ENCODE peak calls at places on chromosomes 4 and X, in seven cellular contexts. N is effector memory CD8-positive, alpha-beta T cell; X is posterior cingulate gyrus; O is retina; H is fibroblast of pulmonary artery; B is fibroblast of lung; K is RCC 7860. G is an unnamed sample.
A peak's percentile ranks its signal among the peaks of the same experiment; 100 is the strongest.

GRCh38 chrX:120269379-120270035 is 18.9 kb downstream of the ZBTB33 start:
- DNase-seq in N (no peak), X (no peak), O (no peak), H (peak; percentile 13), B (peak; percentile 11), K (no peak), G (no peak)

GRCh38 chr4:186931519-186931918 is 207.9 kb upstream of the FAT1 start:
- DNase-seq in N (no peak), X (no peak), O (no peak), H (peak; percentile 33), B (peak; percentile 80), K (no peak), G (no peak)

GRCh38 chr4:15781427-15782095 is 3.4 kb downstream of the CD38 start:
- DNase-seq in N (no peak), X (no peak), O (no peak), H (no peak), B (no peak), K (no peak), G (no peak)

GRCh38 chrX:45709381-45709780 is 508.7 kb upstream of the DIPK2B start:
- DNase-seq in N (no peak), X (no peak), O (no peak), H (no peak), B (no peak), K (peak; percentile 52), G (no peak)

GRCh38 chrX:150482537-150483217 is 85.7 kb upstream of the MTM1 start:
- DNase-seq in N (no peak), X (no peak), O (no peak), H (peak; percentile 50), B (peak; percentile 34), K (peak; percentile 72), G (no peak)

GRCh38 chr4:39452860-39453587 is 5.7 kb downstream of the RPL9 start:
- DNase-seq in N (no peak), X (no peak), O (no peak), H (no peak), B (no peak), K (no peak), G (no peak)

GRCh38 chr4:183118585-183118984 is 19.5 kb downstream of the WWC2 start:
- DNase-seq in N (no peak), X (no peak), O (peak; percentile 20), H (peak; percentile 83), B (peak; percentile 68), K (peak; percentile 85), G (no peak)

GRCh38 chrX:71100581-71101505 is 5.2 kb downstream of the FOXO4 start:
- DNase-seq in N (no peak), X (no peak), O (no peak), H (no peak), B (no peak), K (no peak), G (no peak)

GRCh38 chr4:94373752-94374151 is 31.1 kb upstream of the HPGDS start:
- DNase-seq in N (no peak), X (no peak), O (no peak), H (no peak), B (no peak), K (no peak), G (no peak)

GRCh38 chrX:115499112-115499805 is 61.7 kb upstream of the PLS3 start:
- DNase-seq in N (no peak), X (no peak), O (no peak), H (peak; percentile 9), B (no peak), K (no peak), G (no peak)

GRCh38 chrX:71214152-71214551 is 8.9 kb upstream of the GJB1 start:
- DNase-seq in N (no peak), X (no peak), O (no peak), H (no peak), B (no peak), K (no peak), G (no peak)

GRCh38 chr4:887034-887763 is 44.9 kb downstream of the GAK start:
- DNase-seq in N (no peak), X (no peak), O (no peak), H (no peak), B (no peak), K (no peak), G (no peak)

GRCh38 chr4:77159798-77160197 is 2.8 kb downstream of the CCNG2 start:
- DNase-seq in N (no peak), X (no peak), O (peak; percentile 25), H (no peak), B (no peak), K (no peak), G (no peak)

GRCh38 chr4:87026795-87027495 is 92.1 kb downstream of the AFF1 start:
- DNase-seq in N (no peak), X (no peak), O (no peak), H (no peak), B (no peak), K (no peak), G (no peak)

GRCh38 chr4:7539659-7540058 is 104.9 kb upstream of the PSAPL1 start:
- DNase-seq in N (peak; percentile 81), X (no peak), O (no peak), H (no peak), B (peak; percentile 4), K (peak; percentile 13), G (no peak)

GRCh38 chr4:101961144-101961543 is 170.6 kb downstream of the BANK1 start:
- DNase-seq in N (no peak), X (no peak), O (no peak), H (no peak), B (no peak), K (peak; percentile 53), G (no peak)

GRCh38 chrX:41014776-41015175 is 70.5 kb upstream of the USP9X start:
- DNase-seq in N (no peak), X (no peak), O (no peak), H (peak; percentile 44), B (no peak), K (peak; percentile 78), G (no peak)

GRCh38 chr4:94457692-94458106 is 6.0 kb downstream of the PDLIM5 start:
- DNase-seq in N (no peak), X (no peak), O (peak; percentile 80), H (peak; percentile 58), B (peak; percentile 57), K (peak; percentile 59), G (no peak)

GRCh38 chrX:119468930-119469635 is 839 bp downstream of the SLC25A5 start:
- DNase-seq in N (peak; percentile 85), X (peak; percentile 80), O (peak; percentile 91), H (peak; percentile 81), B (peak; percentile 71), K (peak; percentile 60), G (peak; percentile 45)

GRCh38 chrX:15425024-15425423 is 40.8 kb upstream of the VEGFD start:
- DNase-seq in N (no peak), X (no peak), O (no peak), H (no peak), B (no peak), K (no peak), G (no peak)

GRCh38 chr4:188002346-188002745 is 6.8 kb downstream of the ZFP42 start:
- DNase-seq in N (no peak), X (no peak), O (no peak), H (no peak), B (no peak), K (no peak), G (no peak)

GRCh38 chrX:110026099-110026844 is 23.4 kb downstream of the TMEM164 start:
- DNase-seq in N (no peak), X (no peak), O (no peak), H (no peak), B (no peak), K (no peak), G (no peak)

GRCh38 chr4:16827762-16828724 is 70.4 kb downstream of the LDB2 start:
- DNase-seq in N (no peak), X (no peak), O (no peak), H (peak; percentile 4), B (no peak), K (no peak), G (no peak)

GRCh38 chr4:37685726-37686372 is 327 bp downstream of the RELL1 start:
- DNase-seq in N (peak; percentile 61), X (peak; percentile 16), O (peak; percentile 92), H (no peak), B (peak; percentile 41), K (no peak), G (no peak)

GRCh38 chrX:46922601-46923000 is 10.4 kb downstream of the JADE3 start:
- DNase-seq in N (no peak), X (no peak), O (no peak), H (no peak), B (no peak), K (no peak), G (no peak)

GRCh38 chr4:152968806-152969394 is 32.8 kb downstream of the FHDC1 start:
- DNase-seq in N (no peak), X (no peak), O (no peak), H (no peak), B (peak; percentile 50), K (no peak), G (no peak)

GRCh38 chr4:182694551-182694950 is 222.6 kb downstream of the DCTD start:
- DNase-seq in N (no peak), X (no peak), O (no peak), H (no peak), B (no peak), K (no peak), G (no peak)

GRCh38 chrX:41589634-41590270 is 99.0 kb upstream of the GPR34 start:
- DNase-seq in N (no peak), X (no peak), O (no peak), H (peak; percentile 35), B (peak; percentile 45), K (peak; percentile 59), G (no peak)

G was measured in occipital lobe.